ENCODE peak calls at places on chromosomes 12 and 14, in ten cellular contexts. B is fibroblast of lung; M is esophagus muscularis mucosa; L is CD8-positive, alpha-beta T cell; Q is mammary epithelial cell; X is HCT116; J is body of pancreas; S is IMR-90; P is CD4-positive, alpha-beta T cell; H is K562. O is an unnamed sample. For H3K9me3, the result is how much of the 10 kb centered on the place peaks cover.

GRCh38 chr14:20215196-20215595 is 8.3 kb upstream of the OR11H6 start:
- DNase-seq in B (no peak), M (no peak), L (no peak), Q (no peak), X (no peak), J (no peak), S (no peak), P (no peak), H (no peak), O (no peak)

GRCh38 chr12:52146822-52147366 is 44.9 kb downstream of the KRT80 start:
- DNase-seq in B (no peak), M (no peak), L (no peak), Q (no peak), X (no peak), J (peak), S (no peak), P (no peak), H (no peak), O (peak)

GRCh38 chr12:131209082-131210070 is 255.7 kb downstream of the ADGRD1 start:
- DNase-seq in B (no peak), M (no peak), L (no peak), Q (no peak), X (no peak), J (peak), S (no peak), P (no peak), H (no peak), O (no peak)

GRCh38 chr12:227286-227915 is 13.4 kb upstream of the SLC6A12 start:
- DNase-seq in B (no peak), M (no peak), L (peak), Q (no peak), X (no peak), J (no peak), S (no peak), P (no peak), H (no peak), O (no peak)

GRCh38 chr14:91744068-91744480 is 12.2 kb upstream of the CATSPERB start:
- DNase-seq in B (no peak), M (no peak), L (no peak), Q (no peak), X (peak), J (peak), S (no peak), P (no peak), H (no peak), O (no peak)

GRCh38 chr12:13038491-13039161 is 5.6 kb upstream of the FAM234B start:
- DNase-seq in B (peak), M (no peak), L (no peak), Q (peak), X (no peak), J (no peak), S (peak), P (no peak), H (no peak), O (no peak)

GRCh38 chr12:124111006-124111405 is 138.0 kb downstream of the ZNF664 start:
- DNase-seq in B (no peak), M (no peak), L (no peak), Q (no peak), X (no peak), J (no peak), S (no peak), P (no peak), H (no peak), O (no peak)

GRCh38 chr12:57474862-57475261 is 4.8 kb downstream of the ARHGAP9 start:
- DNase-seq in B (no peak), M (no peak), L (no peak), Q (no peak), X (no peak), J (no peak), S (no peak), P (no peak), H (no peak), O (no peak)

GRCh38 chr12:94262228-94263010 is 114.0 kb downstream of the PLXNC1 start:
- DNase-seq in B (peak), M (peak), L (peak), Q (peak), X (peak), J (peak), S (peak), P (peak), H (peak), O (peak)

GRCh38 chr12:2054091-2055018 is 1.6 kb downstream of the CACNA1C start:
- DNase-seq in B (no peak), M (no peak), L (no peak), Q (no peak), X (no peak), J (no peak), S (no peak), P (no peak), H (no peak), O (peak)

GRCh38 chr12:6295187-6295811 is 15.2 kb upstream of the PLEKHG6 start:
- DNase-seq in B (peak), M (no peak), L (no peak), Q (peak), X (peak), J (peak), S (peak), P (no peak), H (peak), O (no peak)

GRCh38 chr14:100236873-100237272 is 2.1 kb upstream of the YY1 start:
- DNase-seq in B (no peak), M (no peak), L (no peak), Q (no peak), X (no peak), J (no peak), S (no peak), P (no peak), H (no peak), O (no peak)

GRCh38 chr14:100239200-100239839 is 376 bp downstream of the YY1 start:
- DNase-seq in B (no peak), M (no peak), L (peak), Q (no peak), X (no peak), J (no peak), S (no peak), P (peak), H (peak), O (peak)

GRCh38 chr14:100237735-100238418 is 1.1 kb upstream of the YY1 start:
- DNase-seq in B (peak), M (no peak), L (peak), Q (peak), X (no peak), J (peak), S (peak), P (peak), H (no peak), O (peak)

GRCh38 chr14:100239840-100240724 is 1.1 kb downstream of the YY1 start:
- DNase-seq in B (peak), M (peak), L (peak), Q (peak), X (peak), J (peak), S (peak), P (peak), H (peak), O (peak)

GRCh38 chr14:100238419-100239199 is at the start of gene YY1:
- DNase-seq in B (peak), M (peak), L (peak), Q (peak), X (peak), J (peak), S (peak), P (peak), H (peak), O (peak)
- TF ChIP-seq CTCF in B (no peak), M (no peak), L (no peak), Q (no peak), X (no peak), J (no peak), S (no peak), P (no peak), H (no peak), O (no peak)

GRCh38 chr14:68358978-68359861 is 433.6 kb downstream of the ZFP36L1 start:
- DNase-seq in B (no peak), M (no peak), L (no peak), Q (no peak), X (no peak), J (no peak), S (no peak), P (no peak), H (no peak), O (no peak)

GRCh38 chr14:68362841-68363240 is 430.0 kb downstream of the ZFP36L1 start:
- DNase-seq in B (no peak), M (no peak), L (no peak), Q (no peak), X (no peak), J (no peak), S (no peak), P (no peak), H (no peak), O (no peak)

GRCh38 chr14:68358500-68358899 is 434.4 kb downstream of the ZFP36L1 start:
- DNase-seq in B (no peak), M (no peak), L (no peak), Q (no peak), X (no peak), J (no peak), S (no peak), P (no peak), H (no peak), O (no peak)

GRCh38 chr14:68361231-68361630 is 431.6 kb downstream of the ZFP36L1 start:
- DNase-seq in B (no peak), M (no peak), L (no peak), Q (peak), X (no peak), J (peak), S (peak), P (no peak), H (no peak), O (no peak)

DNA sequence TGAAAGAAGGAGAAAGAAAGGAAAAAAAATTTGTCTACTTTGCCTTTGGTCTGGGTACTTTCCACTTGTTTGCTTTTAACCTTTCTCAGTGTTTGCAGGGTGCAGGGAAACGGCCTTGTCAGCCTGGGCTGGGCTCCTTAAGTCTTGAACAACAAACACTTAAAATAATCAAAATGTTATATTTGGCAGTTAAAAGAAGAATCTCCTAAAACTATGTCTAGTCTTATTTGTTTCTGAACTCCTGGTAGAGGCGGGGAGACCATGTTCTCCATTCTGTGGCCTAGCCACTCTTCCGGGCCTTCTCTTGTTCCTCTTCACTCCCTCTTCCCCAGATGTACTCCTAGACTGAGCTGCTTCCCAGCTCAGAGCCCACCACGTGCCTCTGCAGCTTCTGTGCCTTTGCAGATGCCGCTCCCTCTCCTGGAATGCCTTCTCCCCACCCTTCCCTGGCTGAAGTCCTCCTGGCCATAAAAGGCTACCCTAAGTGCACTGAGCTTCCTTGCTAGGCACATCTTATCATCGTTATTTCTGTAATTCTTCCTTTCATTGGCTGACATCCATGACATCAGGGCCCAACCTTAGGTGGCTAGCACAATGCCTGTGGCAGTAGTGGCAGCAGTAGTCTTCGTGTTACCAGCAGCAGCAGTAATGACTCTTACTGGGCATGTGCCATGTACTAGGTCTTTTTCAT is 432.9 kb downstream of the ZFP36L1 start:
- DNase-seq in B (peak), M (no peak), L (no peak), Q (no peak), X (peak), J (peak), S (no peak), P (no peak), H (no peak), O (peak)
- H3K27ac ChIP-seq in B (no peak), M (peak), L (no peak), Q (no peak), X (peak), J (peak), S (no peak), P (no peak), H (no peak), O (peak)

GRCh38 chr14:40096968-40097367 is 664.7 kb upstream of the FBXO33 start:
- DNase-seq in B (no peak), M (no peak), L (no peak), Q (no peak), X (no peak), J (no peak), S (no peak), P (no peak), H (no peak), O (no peak)
- H3K9me3 ChIP-seq in B (under half), M (under half), L (under half), Q (under half), X (under half), J (under half), S (under half), P (under half), H (under half), O (under half)

DNA sequence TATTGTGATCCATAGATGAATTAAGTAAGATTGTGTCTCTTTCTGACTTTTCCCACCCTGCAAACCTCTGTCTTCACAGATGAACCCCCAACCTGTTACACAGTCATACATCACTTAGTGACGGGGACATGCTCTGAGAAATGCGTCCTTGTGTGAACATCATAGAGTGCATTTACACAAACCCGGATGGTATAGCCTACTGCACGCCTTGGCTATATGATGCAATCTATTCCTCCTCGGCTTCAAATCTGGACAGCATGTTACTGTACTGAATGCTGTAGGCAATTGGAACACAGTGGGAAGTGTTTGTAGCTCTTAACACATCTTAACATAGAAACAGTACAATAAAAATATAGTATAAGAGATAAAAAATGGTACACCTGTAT is 7.4 kb upstream of the TESPA1 start:
- DNase-seq in B (no peak), M (peak), L (no peak), Q (no peak), X (no peak), J (no peak), S (no peak), P (no peak), H (no peak), O (no peak)
- TF ChIP-seq CTCF in B (no peak), M (no peak), L (no peak), Q (no peak), X (no peak), J (no peak), S (no peak), P (no peak), H (no peak), O (no peak)

DNA sequence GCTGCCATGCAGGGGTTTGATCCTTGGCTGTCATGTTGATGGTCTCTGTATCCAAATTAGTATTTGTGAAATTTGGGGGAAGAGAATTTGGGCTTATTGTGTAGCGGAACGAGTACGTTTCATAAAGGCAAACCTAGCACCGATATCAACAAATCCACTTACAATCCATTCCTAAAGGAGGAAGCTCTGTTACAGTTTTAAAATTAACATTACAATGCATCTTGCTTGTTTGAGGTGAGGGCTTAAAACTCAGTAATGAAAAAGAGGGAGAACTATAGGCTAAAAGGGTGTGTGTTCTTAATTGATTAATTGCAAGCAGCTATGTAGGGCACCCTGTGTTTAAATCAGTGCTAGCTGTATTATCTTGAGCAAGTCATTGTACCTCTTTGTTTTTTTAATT is 13.7 kb downstream of the RASSF3 start:
- DNase-seq in B (no peak), M (no peak), L (no peak), Q (no peak), X (no peak), J (no peak), S (no peak), P (no peak), H (no peak), O (no peak)
- H3K27ac ChIP-seq in B (no peak), M (peak), L (no peak), Q (no peak), X (peak), J (no peak), S (peak), P (no peak), H (peak), O (peak)

DNA sequence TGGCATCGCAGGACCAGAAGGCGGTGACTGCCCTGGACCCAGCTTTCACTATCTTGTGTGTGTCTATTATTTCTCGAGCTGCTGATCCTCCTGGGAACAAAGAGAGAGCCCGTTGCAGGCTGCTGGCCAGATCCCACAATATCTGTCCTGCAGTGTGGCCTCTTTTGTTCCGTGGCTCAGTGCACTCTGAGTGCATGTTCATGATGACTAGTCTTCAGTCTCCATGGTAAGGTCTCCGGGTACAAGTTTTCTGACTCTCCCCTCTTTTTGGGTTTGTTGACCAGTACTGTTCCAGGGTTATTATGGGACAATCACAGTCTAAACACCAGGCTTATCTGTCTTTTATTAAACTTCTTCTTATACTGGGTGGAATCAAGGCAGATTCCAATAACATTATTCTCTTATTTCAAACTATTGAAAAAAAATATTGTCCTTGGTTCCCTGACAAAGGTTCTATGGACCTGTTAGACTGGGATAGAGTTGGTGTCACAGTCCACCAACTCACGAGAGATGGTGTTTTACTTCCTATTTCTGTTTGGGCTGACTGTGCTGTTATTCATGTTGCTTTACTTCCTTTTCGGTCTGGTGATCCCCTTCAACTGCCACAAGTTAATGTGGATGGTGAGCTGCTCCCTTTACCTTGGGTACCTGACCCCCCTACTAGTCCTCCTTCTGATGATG is 192.9 kb upstream of the ALG10B start:
- DNase-seq in B (no peak), M (peak), L (no peak), Q (no peak), X (no peak), J (no peak), S (no peak), P (no peak), H (no peak), O (no peak)
- H3K9me3 ChIP-seq in B (under half), M (under half), L (under half), Q (under half), X (under half), J (under half), S (under half), P (under half), H (under half), O (under half)

DNA sequence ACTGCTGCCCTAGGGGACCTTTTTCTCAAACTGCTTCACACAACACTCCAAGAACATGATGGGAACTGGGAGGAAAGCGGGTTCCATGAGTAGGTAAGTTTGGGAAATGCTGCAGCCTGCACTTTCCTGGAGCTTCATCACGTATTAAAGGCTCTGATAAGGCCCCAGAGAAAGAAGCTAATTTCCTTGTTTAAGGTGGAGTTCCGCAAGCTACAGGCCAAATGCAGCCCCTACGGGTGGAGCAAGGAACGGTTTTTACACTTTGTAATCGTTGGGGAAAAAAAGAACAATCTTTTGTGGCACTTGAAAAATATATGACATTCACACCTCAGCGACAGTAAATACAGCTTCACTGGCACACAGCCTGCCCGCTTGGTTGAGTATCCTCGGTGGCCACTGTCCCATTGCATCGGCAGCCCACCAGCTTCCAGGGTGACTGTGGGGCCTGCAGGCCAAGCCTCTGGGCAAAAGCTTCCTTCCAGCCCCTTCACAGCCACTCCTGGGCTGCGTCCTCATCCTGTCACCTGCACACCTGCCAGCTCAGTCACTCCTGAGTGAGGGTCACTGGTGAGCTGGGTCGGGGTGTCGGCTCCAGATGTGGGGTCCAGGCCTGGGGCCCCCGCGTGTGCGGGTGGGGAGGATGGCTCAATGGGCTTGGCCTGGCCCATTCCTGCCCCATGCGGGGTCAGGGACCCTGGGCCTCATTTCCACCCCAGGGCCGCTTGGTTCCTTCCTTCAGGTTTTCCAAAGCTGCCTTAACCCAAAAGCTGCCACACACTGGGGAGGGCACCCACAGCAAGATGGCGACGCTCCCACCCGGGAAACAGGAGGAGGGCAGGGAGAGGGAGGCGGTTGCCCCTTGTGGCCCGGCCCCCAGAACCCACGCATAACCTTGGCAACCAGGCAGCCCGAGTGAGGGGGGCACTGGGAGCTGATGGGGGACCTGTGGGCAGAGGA is 2.4 kb downstream of the AMN start:
- DNase-seq in B (no peak), M (no peak), L (no peak), Q (no peak), X (no peak), J (no peak), S (no peak), P (no peak), H (peak), O (no peak)
- TF ChIP-seq CTCF in B (no peak), M (no peak), L (no peak), Q (no peak), X (peak), J (no peak), S (no peak), P (no peak), H (peak), O (no peak)

DNA sequence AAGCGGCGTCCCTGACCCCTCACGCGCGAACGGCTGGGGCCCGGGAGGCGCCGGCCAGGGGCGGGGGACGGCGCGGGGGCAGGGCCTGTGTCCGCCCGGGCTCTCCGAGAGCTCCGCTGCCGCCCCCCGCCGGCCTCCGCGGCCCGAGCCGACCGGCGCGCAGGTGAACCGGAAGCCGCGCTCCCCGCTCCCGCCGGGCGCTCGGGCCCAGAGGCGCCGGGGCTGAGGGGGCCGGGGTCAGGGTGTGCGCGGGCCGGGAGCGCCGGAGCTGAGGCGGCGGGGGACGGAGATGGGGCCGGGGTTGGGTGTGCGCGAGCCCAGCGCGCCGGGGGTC is 403 bp downstream of the HIP1R start:
- DNase-seq in B (no peak), M (no peak), L (no peak), Q (no peak), X (no peak), J (peak), S (no peak), P (no peak), H (peak), O (peak)
- H3K27ac ChIP-seq in B (no peak), M (peak), L (peak), Q (peak), X (peak), J (peak), S (no peak), P (peak), H (peak), O (peak)